ENCODE peak calls at places on chromosomes 4 and X, in eight cellular contexts. Q, M, N, O, V, H, B and X are unnamed samples.
A peak's percentile ranks its signal among the peaks of the same experiment; 100 is the strongest.

GRCh38 chr4:178068136-178068535 is 625.9 kb upstream of the AGA start:
- DNase-seq in V (no peak), O (no peak), Q (no peak), M (no peak), N (no peak), B (no peak), H (no peak), X (no peak)

GRCh38 chr4:120005527-120005926 is 61.1 kb downstream of the MAD2L1 start:
- DNase-seq in M (no peak), H (no peak), N (no peak), Q (no peak), B (no peak), O (no peak), V (no peak), X (no peak)

GRCh38 chr4:125115941-125116340 is 198.8 kb upstream of the FAT4 start:
- DNase-seq in Q (no peak), H (no peak), M (no peak), B (no peak), N (peak; percentile 84), O (peak; percentile 58), V (peak; percentile 77), X (no peak)

GRCh38 chr4:100657187-100657586 is 139.4 kb upstream of the EMCN start:
- DNase-seq in O (no peak), H (no peak), V (no peak), N (no peak), Q (no peak), B (no peak), M (no peak), X (no peak)

GRCh38 chr4:140312101-140312500 is 61.3 kb upstream of the SCOC start:
- DNase-seq in Q (no peak), O (no peak), N (no peak), M (no peak), B (no peak), V (no peak), H (no peak), X (no peak)

GRCh38 chr4:8651661-8652180 is 59.2 kb downstream of the CPZ start:
- DNase-seq in Q (no peak), O (no peak), V (no peak), N (no peak), H (no peak), M (no peak), B (no peak), X (no peak)

GRCh38 chr4:56698329-56698728 is 17.2 kb upstream of the HOPX start:
- DNase-seq in V (no peak), N (no peak), B (no peak), M (no peak), Q (no peak), O (peak; percentile 23), H (no peak), X (no peak)

GRCh38 chr4:26566027-26566578 is 17.8 kb upstream of the TBC1D19 start:
- DNase-seq in M (no peak), N (peak; percentile 56), H (no peak), V (no peak), O (no peak), B (no peak), Q (no peak), X (no peak)

GRCh38 chrX:2286731-2287130 is 214.0 kb downstream of the DHRSX start:
- DNase-seq in N (no peak), Q (no peak), B (no peak), V (no peak), O (no peak), M (no peak), H (no peak), X (no peak)

GRCh38 chrX:115649461-115650063 is 88.6 kb downstream of the PLS3 start:
- DNase-seq in V (no peak), H (no peak), N (peak; percentile 12), Q (no peak), M (no peak), O (no peak), B (no peak), X (no peak)

GRCh38 chr4:1537410-1538095 is 131.3 kb upstream of the NKX1-1 start:
- DNase-seq in H (no peak), Q (no peak), V (no peak), B (no peak), N (no peak), O (no peak), M (no peak), X (no peak)

GRCh38 chr4:37762294-37763163 is 64.0 kb upstream of the PGM2 start:
- DNase-seq in V (peak; percentile 29), Q (no peak), O (no peak), B (peak; percentile 23), N (peak; percentile 12), M (no peak), H (no peak), X (peak; percentile 38)

GRCh38 chrX:42519666-42520231 is 258.2 kb downstream of the PPP1R2C start:
- DNase-seq in O (peak; percentile 6), M (no peak), B (no peak), H (no peak), Q (no peak), V (no peak), N (peak; percentile 27), X (no peak)

GRCh38 chr4:99801005-99801699 is 15.5 kb upstream of the DAPP1 start:
- DNase-seq in M (no peak), N (no peak), Q (no peak), V (no peak), H (no peak), O (no peak), B (no peak), X (no peak)

GRCh38 chrX:11215191-11215921 is 77.9 kb upstream of the AMELX start:
- DNase-seq in V (no peak), B (no peak), N (no peak), M (no peak), Q (no peak), O (no peak), H (no peak), X (no peak)